ENCODE peak calls at places on chromosomes 2 and 18, in four cellular contexts. T is right lobe of liver, D is GM12865, L is Panc1. Z is an unnamed sample.

GRCh38 chr18:9989481-9989880 is 75.7 kb downstream of the VAPA start:
- DNase-seq in T (no peak), L (no peak), D (no peak), Z (no peak)

GRCh38 chr18:10406172-10406663 is 48.2 kb upstream of the APCDD1 start:
- DNase-seq in D (no peak), L (no peak), T (no peak), Z (no peak)

GRCh38 chr2:68365087-68365486 is at the start of gene PLEK:
- DNase-seq in T (peak), L (no peak), D (peak), Z (no peak)

GRCh38 chr2:201144101-201145051 is 28.4 kb downstream of the CFLAR start:
- DNase-seq in D (no peak), T (no peak), L (no peak), Z (no peak)

GRCh38 chr2:237673130-237673921 is 45.9 kb downstream of the LRRFIP1 start:
- DNase-seq in D (peak), L (no peak), T (no peak), Z (no peak)

GRCh38 chr2:218081695-218082094 is 12.6 kb downstream of the RUFY4 start:
- DNase-seq in D (no peak), T (peak), L (no peak), Z (no peak)

GRCh38 chr18:22983175-22983574 is 50.0 kb downstream of the RBBP8 start:
- DNase-seq in T (no peak), L (peak), D (peak), Z (no peak)

GRCh38 chr2:88261725-88262124 is 91.6 kb downstream of the THNSL2 start:
- DNase-seq in T (no peak), L (no peak), D (no peak), Z (no peak)

GRCh38 chr2:85753525-85754312 is at the start of gene ATOH8:
- DNase-seq in L (no peak), D (peak), T (peak), Z (no peak)

GRCh38 chr18:60053747-60054304 is 154.0 kb downstream of the PMAIP1 start:
- DNase-seq in D (peak), T (no peak), L (peak), Z (no peak)

GRCh38 chr2:47205576-47206141 is 50.6 kb upstream of the STPG4 start:
- DNase-seq in L (no peak), D (no peak), T (no peak), Z (no peak)

GRCh38 chr2:230525682-230526081 is 109.7 kb downstream of the SP100 start:
- DNase-seq in T (no peak), D (no peak), L (no peak), Z (no peak)

GRCh38 chr2:56749152-56749752 is 565.5 kb downstream of the CCDC85A start:
- DNase-seq in L (peak), T (no peak), D (peak), Z (no peak)

GRCh38 chr2:96247009-96247408 is 18.8 kb downstream of the TMEM127 start:
- DNase-seq in T (no peak), L (no peak), D (no peak), Z (peak)

GRCh38 chr2:28268386-28268785 is 124.3 kb upstream of the FOSL2 start:
- DNase-seq in D (no peak), L (no peak), T (no peak), Z (no peak)

GRCh38 chr18:9135081-9135911 is 1.3 kb upstream of the ANKRD12 start:
- DNase-seq in T (no peak), L (no peak), D (no peak), Z (no peak)

GRCh38 chr2:101984656-101985055 is 7.1 kb upstream of the IL1R2 start:
- DNase-seq in T (no peak), D (no peak), L (no peak), Z (no peak)

GRCh38 chr18:79949571-79950439 is 1.6 kb downstream of the SLC66A2 start:
- DNase-seq in D (peak), T (peak), L (no peak), Z (peak)

GRCh38 chr2:238597638-238598528 is 171.2 kb downstream of the ASB1 start:
- DNase-seq in T (no peak), L (no peak), D (no peak), Z (no peak)

GRCh38 chr2:69545477-69545932 is 98.0 kb downstream of the AAK1 start:
- DNase-seq in L (no peak), D (peak), T (no peak), Z (no peak)

GRCh38 chr2:128245816-128246215 is 72.9 kb downstream of the HS6ST1 start:
- DNase-seq in L (no peak), T (no peak), D (no peak), Z (no peak)

GRCh38 chr2:55357907-55358306 is 61.7 kb downstream of the CCDC88A start:
- DNase-seq in D (no peak), T (no peak), L (no peak), Z (no peak)

GRCh38 chr2:207816546-207816945 is 46.8 kb upstream of the FZD5 start:
- DNase-seq in D (no peak), T (no peak), L (no peak), Z (no peak)

GRCh38 chr18:55489034-55489741 is 98.8 kb downstream of the TCF4 start:
- DNase-seq in D (peak), T (no peak), L (no peak), Z (no peak)

GRCh38 chr2:17757321-17757720 is 3.4 kb downstream of the GEN1 start:
- DNase-seq in T (peak), L (no peak), D (no peak), Z (no peak)

GRCh38 chr2:194619368-194619767 is 1037.7 kb upstream of the SLC39A10 start:
- DNase-seq in D (no peak), L (no peak), T (no peak), Z (no peak)

GRCh38 chr18:77248873-77249582 is 620 bp upstream of the GALR1 start:
- DNase-seq in L (no peak), D (no peak), T (no peak), Z (no peak)

GRCh38 chr18:8507361-8507760 is 101.9 kb upstream of the RAB12 start:
- DNase-seq in T (no peak), L (no peak), D (no peak), Z (no peak)

GRCh38 chr2:144201126-144201525 is 318.8 kb downstream of the ZEB2 start:
- DNase-seq in L (no peak), T (no peak), D (no peak), Z (no peak)

GRCh38 chr2:116513991-116514390 is 1300.5 kb upstream of the DDX18 start:
- DNase-seq in T (no peak), D (no peak), L (no peak), Z (no peak)

GRCh38 chr2:75424936-75425619 is 135.7 kb downstream of the EVA1A start:
- DNase-seq in D (no peak), T (no peak), L (no peak), Z (no peak)

GRCh38 chr2:231128541-231128940 is 3.7 kb upstream of the HTR2B start:
- DNase-seq in T (no peak), L (no peak), D (no peak), Z (no peak)

GRCh38 chr2:159960413-159960812 is 102.0 kb downstream of the PLA2R1 start:
- DNase-seq in T (no peak), L (no peak), D (peak), Z (no peak)

GRCh38 chr2:217086038-217086522 is 226.2 kb upstream of the TNP1 start:
- DNase-seq in L (no peak), T (no peak), D (peak), Z (no peak)

GRCh38 chr18:31825772-31826171 is 65.1 kb upstream of the SLC25A52 start:
- DNase-seq in T (no peak), D (peak), L (no peak), Z (no peak)

GRCh38 chr2:19911799-19912509 is 10.2 kb upstream of the TTC32 start:
- DNase-seq in D (no peak), T (no peak), L (peak), Z (no peak)

GRCh38 chr2:175007510-175007909 is 2.3 kb upstream of the CHN1 start:
- DNase-seq in T (no peak), L (no peak), D (no peak), Z (no peak)

GRCh38 chr2:110815938-110816337 is 83.6 kb downstream of the ACOXL start:
- DNase-seq in L (no peak), T (no peak), D (no peak), Z (no peak)

GRCh38 chr2:110819711-110820110 is 87.3 kb downstream of the ACOXL start:
- DNase-seq in D (no peak), L (no peak), T (no peak), Z (no peak)

GRCh38 chr2:110820128-110820527 is 87.8 kb downstream of the ACOXL start:
- DNase-seq in L (no peak), D (peak), T (no peak), Z (no peak)

GRCh38 chr2:110816404-110817365 is 84.3 kb downstream of the ACOXL start:
- DNase-seq in D (no peak), T (no peak), L (peak), Z (no peak)

DNA sequence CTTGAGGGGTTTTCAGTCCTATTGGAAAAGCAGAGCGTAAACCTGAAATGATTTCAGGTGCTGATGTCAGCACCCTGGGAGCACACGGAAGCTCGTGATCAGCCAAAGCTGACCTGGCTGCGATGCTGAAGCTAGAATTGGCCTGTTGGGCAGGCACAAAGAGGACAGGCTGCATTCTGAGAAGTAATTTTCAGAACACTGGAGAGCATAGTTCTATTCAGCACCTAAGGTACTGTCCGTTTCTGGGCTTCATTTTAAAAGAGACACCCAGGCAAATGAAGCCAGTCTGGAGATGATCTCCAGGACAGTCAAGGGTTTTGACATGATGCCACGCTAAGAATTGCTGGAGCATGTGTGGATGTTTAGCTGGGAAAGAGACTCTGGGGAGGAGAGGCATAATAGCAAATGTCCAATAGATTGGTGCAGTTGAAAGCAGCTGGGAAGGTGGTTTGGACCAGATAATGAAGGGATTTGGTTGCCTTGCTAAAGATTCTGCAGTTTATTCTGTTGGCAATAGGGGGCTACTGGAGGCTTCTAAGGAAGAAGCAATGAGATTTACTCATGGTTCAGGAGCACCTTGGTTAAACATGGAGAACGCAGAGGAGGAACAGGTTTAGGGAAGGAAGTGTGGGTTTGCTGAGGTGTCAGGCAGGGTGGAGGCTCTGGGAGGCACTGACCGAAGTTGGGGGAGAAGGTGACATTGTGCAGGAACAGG is 86.6 kb downstream of the ACOXL start:
- DNase-seq in D (no peak), L (no peak), T (no peak), Z (no peak)
- TF ChIP-seq CTCF in D (peak), L (peak), T (no peak), Z (peak)

DNA sequence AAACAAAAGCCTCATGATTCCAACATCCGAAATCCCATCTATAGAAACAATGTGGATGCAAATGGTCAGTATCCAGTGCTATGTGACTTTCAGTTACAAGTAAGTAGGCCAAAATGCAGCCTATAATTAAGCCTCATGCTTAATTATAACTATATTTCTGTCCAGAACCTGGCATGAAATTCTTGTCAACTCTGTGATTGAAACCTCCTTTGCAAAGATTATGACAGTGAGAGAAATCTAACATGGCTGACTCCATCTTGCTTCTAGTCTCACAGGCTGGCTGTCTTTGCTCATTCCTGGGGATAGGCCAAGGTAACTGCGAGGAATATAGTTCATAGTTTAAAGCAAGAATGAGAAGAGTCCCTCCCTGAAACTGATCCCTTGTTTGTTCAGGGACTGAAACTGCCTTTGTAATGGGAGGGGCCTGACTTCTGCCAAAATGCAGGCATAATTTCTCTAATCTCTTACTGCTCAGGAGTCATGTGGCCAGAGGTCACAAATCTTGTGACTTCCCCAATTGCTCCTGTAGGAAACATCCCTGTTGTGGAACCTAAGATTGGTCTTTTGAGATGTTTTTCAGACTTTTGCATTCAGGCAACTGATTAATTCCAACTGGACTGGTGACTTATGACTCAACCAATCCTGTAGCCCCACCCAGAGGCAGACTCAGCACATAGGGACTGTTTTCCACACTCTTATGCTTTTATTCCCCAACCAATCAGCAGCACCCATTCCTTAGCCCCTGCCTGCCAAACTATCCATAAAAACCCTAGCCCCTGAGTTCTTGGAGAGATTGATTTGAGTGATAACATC is 84.5 kb upstream of the TLK1 start:
- DNase-seq in L (no peak), T (no peak), D (no peak), Z (no peak)
- TF ChIP-seq CTCF in L (no peak), T (no peak), D (no peak), Z (no peak)

GRCh38 chr18:50950626-50951025 is 17.2 kb upstream of the ELAC1 start:
- DNase-seq in L (no peak), T (no peak), D (no peak), Z (no peak)
- TF ChIP-seq CTCF in L (no peak), T (no peak), D (no peak), Z (no peak)

GRCh38 chr2:187493877-187494568 is 46.0 kb upstream of the CALCRL start:
- DNase-seq in T (no peak), D (no peak), L (no peak), Z (no peak)

GRCh38 chr2:187497140-187497539 is 49.1 kb upstream of the CALCRL start:
- DNase-seq in D (no peak), L (no peak), T (no peak), Z (no peak)

GRCh38 chr2:187499941-187500532 is 52.0 kb upstream of the CALCRL start:
- DNase-seq in T (peak), L (peak), D (peak), Z (no peak)

GRCh38 chr2:187500585-187501359 is 52.7 kb upstream of the CALCRL start:
- DNase-seq in T (no peak), L (peak), D (peak), Z (no peak)

DNA sequence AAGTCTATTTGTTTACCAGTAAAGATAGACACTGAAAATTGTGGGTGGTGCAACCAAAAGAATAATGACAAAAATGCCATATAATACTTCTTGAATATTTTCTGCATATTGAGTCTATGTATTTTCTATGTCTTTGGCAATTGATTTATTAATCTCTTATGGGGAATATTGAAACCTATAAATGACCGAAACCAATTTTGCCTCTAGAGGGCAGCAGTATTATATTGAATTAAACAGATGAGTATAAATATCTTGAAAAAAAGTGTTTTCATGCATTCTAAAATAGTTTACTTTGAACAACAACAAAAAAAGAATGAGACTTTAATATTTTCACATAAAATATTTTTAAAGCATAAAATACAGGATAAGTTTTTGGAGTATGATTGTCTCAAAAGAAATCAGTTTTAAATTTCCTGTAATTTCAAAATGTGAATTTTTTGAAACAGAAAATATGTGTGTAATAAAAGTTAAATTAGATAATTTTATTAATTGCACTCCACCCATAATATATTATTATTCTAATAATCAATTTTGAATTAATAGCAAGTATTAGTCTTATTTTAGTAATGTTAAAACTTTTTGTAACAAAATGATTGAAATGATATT is 49.9 kb upstream of the CALCRL start:
- DNase-seq in L (no peak), D (no peak), T (no peak), Z (no peak)
- TF ChIP-seq CTCF in L (peak), D (peak), T (peak), Z (peak)

DNA sequence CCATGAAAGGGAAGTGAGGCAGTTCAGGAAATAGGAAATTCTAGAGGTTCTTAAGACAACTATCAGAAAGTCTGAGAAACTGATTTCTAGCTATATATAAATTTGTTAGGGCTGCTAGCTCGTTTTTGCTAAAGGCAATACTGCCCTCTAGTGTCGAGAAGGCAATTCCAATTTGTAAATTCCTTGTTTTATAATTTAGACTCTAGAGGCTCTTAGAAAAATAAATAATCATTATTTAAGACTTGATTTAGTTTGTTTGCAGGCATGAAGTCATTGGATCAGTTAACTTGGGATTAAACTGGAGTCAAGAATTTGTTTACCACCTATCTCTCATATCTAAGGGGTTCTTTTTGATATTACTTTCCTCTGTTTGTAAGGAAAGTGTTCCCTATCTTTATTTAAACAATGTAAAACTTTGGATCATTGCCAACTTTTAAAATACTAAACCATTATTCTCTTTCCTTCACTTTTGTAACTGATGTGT is 66.2 kb downstream of the ACVR2A start:
- DNase-seq in D (peak), T (no peak), L (peak), Z (no peak)
- TF ChIP-seq CTCF in D (peak), T (peak), L (peak), Z (peak)

GRCh38 chr18:58942486-58942885 is 77.8 kb downstream of the ZNF532 start:
- DNase-seq in L (no peak), D (no peak), T (no peak), Z (no peak)

GRCh38 chr18:58937204-58937603 is 72.5 kb downstream of the ZNF532 start:
- DNase-seq in L (no peak), T (no peak), D (no peak), Z (no peak)

GRCh38 chr18:58943896-58944295 is 79.2 kb downstream of the ZNF532 start:
- DNase-seq in T (no peak), D (no peak), L (no peak), Z (no peak)

GRCh38 chr18:58937913-58938312 is 73.2 kb downstream of the ZNF532 start:
- DNase-seq in D (no peak), L (no peak), T (no peak), Z (no peak)

DNA sequence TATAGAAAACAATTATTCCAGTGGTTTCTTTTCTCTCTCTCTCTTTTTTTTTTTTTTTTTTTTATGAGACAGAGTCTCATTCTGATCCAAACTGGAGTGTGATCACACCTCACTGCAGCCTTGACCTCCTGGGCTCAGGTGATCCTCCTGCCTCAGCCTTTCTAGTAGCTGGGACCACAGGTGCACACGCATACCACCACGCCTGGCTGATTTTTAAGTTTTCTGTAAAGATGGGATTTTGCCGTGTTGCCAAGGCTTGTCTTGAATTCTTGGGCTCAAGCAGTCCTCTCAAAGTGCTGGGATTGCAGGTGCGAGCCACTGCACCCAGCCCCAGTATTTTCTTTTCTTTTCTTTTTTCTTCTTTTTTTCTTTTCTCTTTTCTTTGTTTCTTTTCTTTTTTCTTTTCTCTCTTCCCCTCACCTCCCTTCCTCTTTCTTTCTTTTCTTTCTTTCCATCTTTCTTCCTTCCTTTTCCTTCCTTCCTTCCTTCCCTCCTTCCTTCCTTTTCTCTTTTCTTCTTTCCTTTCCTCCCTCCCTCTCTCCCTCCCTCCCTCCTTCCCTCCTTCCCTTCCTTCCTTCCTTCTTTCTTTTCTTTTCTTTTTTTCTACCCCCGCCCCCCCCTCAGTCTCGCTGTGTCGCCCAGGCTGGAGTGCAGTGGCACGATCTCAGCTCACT is 76.9 kb downstream of the ZNF532 start:
- DNase-seq in D (no peak), T (no peak), L (no peak), Z (no peak)
- TF ChIP-seq CTCF in D (no peak), T (no peak), L (no peak), Z (no peak)

GRCh38 chr18:48640566-48641270 is 101.9 kb downstream of the CTIF start:
- DNase-seq in D (no peak), L (no peak), T (peak), Z (no peak)

GRCh38 chr18:48641981-48642380 is 103.2 kb downstream of the CTIF start:
- DNase-seq in T (no peak), L (no peak), D (no peak), Z (no peak)

GRCh38 chr18:48638451-48638850 is 99.6 kb downstream of the CTIF start:
- DNase-seq in D (no peak), L (no peak), T (peak), Z (no peak)

GRCh38 chr18:48638896-48639771 is 100.3 kb downstream of the CTIF start:
- DNase-seq in L (no peak), D (no peak), T (peak), Z (no peak)

GRCh38 chr18:48639772-48640432 is 101.1 kb downstream of the CTIF start:
- DNase-seq in D (peak), L (no peak), T (peak), Z (no peak)
- TF ChIP-seq CTCF in D (peak), L (no peak), T (no peak), Z (peak)

Z was measured in chondrocyte.